ENCODE peak calls at places on chromosomes 7 and 10, in five cellular contexts. H is AG08395; Q is neuronal stem cell; V is LoVo; R is activated naive CD4-positive, alpha-beta T cell. Y is an unnamed sample.
A peak's percentile ranks its signal among the peaks of the same experiment; 100 is the strongest.

GRCh38 chr7:93245525-93246432 is 13.6 kb downstream of the VPS50 start:
- DNase-seq in H (peak; percentile 19), Q (peak; percentile 29), V (peak; percentile 40), R (no peak), Y (peak; percentile 7)

GRCh38 chr10:126350216-126350992 is 37.9 kb downstream of the ADAM12 start:
- DNase-seq in H (peak; percentile 89), Q (no peak), V (peak; percentile 57), R (no peak), Y (peak; percentile 85)

GRCh38 chr7:121048195-121048594 is 59.7 kb downstream of the CPED1 start:
- DNase-seq in H (no peak), Q (no peak), V (no peak), R (no peak), Y (no peak)

GRCh38 chr7:19747740-19748339 is 25.6 kb downstream of the TMEM196 start:
- DNase-seq in H (peak; percentile 51), Q (peak; percentile 37), V (peak; percentile 66), R (no peak), Y (peak; percentile 58)

GRCh38 chr10:25766213-25766612 is 167.8 kb upstream of the MYO3A start:
- DNase-seq in H (no peak), Q (no peak), V (no peak), R (no peak), Y (no peak)

GRCh38 chr7:140435252-140435895 is 31.5 kb downstream of the RAB19 start:
- DNase-seq in H (no peak), Q (no peak), V (no peak), R (no peak), Y (no peak)

GRCh38 chr10:71346731-71347130 is 27.7 kb downstream of the SLC29A3 start:
- DNase-seq in H (no peak), Q (no peak), V (no peak), R (no peak), Y (no peak)

GRCh38 chr10:50807851-50808776 is 68.4 kb downstream of the ASAH2B start:
- DNase-seq in H (peak; percentile 62), Q (no peak), V (no peak), R (no peak), Y (peak; percentile 6)

GRCh38 chr7:46681865-46682503 is 760.9 kb upstream of the IGFBP3 start:
- DNase-seq in H (peak; percentile 41), Q (no peak), V (no peak), R (no peak), Y (peak; percentile 26)

GRCh38 chr10:35564276-35564982 is 40.7 kb upstream of the GJD4 start:
- DNase-seq in H (peak; percentile 39), Q (no peak), V (no peak), R (no peak), Y (peak; percentile 82)

GRCh38 chr7:8105449-8106095 is 137.0 kb downstream of the GLCCI1 start:
- DNase-seq in H (no peak), Q (no peak), V (no peak), R (no peak), Y (no peak)

Y was measured in foreskin fibroblast.